ENCODE peak calls at places on chromosomes 3 and 15, in five cellular contexts. C is PC-3, B is psoas muscle, X is stomach, G is neural progenitor cell. N is an unnamed sample.

GRCh38 chr3:146274833-146275232 is 23.9 kb upstream of the PLSCR4 start:
- DNase-seq in G (no peak), X (no peak), C (no peak), B (no peak), N (no peak)

GRCh38 chr3:53082736-53083135 is 36.9 kb upstream of the SFMBT1 start:
- DNase-seq in X (no peak), B (no peak), G (no peak), C (no peak), N (no peak)

GRCh38 chr3:42736531-42736930 is 33.9 kb upstream of the HHATL start:
- DNase-seq in B (no peak), X (no peak), C (no peak), G (no peak), N (no peak)

GRCh38 chr15:63973212-63974009 is 72.9 kb downstream of the DAPK2 start:
- DNase-seq in X (no peak), C (no peak), B (no peak), G (no peak), N (peak; percentile 38)

GRCh38 chr3:136929984-136930671 is 27.7 kb upstream of the IL20RB start:
- DNase-seq in G (no peak), B (peak; percentile 44), X (no peak), C (no peak), N (no peak)

GRCh38 chr3:72520690-72521308 is 327.4 kb downstream of the SHQ1 start:
- DNase-seq in G (no peak), X (no peak), B (no peak), C (peak; percentile 95), N (no peak)

GRCh38 chr3:49715611-49716121 is 3.8 kb downstream of the AMIGO3 start:
- DNase-seq in C (no peak), B (no peak), G (no peak), X (no peak), N (no peak)

GRCh38 chr15:52415628-52416027 is 113.1 kb downstream of the MYO5A start:
- DNase-seq in B (no peak), X (no peak), G (no peak), C (no peak), N (no peak)

GRCh38 chr3:196232882-196233251 is 16.5 kb downstream of the SLC51A start:
- DNase-seq in B (no peak), X (no peak), C (no peak), G (no peak), N (no peak)

GRCh38 chr15:71975816-71976150 is 142.2 kb downstream of the MYO9A start:
- DNase-seq in C (no peak), X (no peak), G (no peak), B (no peak), N (no peak)

GRCh38 chr15:31352911-31353811 is 26.5 kb downstream of the KLF13 start:
- DNase-seq in B (peak; percentile 59), G (no peak), C (no peak), X (peak; percentile 67), N (peak; percentile 80)

GRCh38 chr3:112005091-112005672 is 6.5 kb downstream of the TAGLN3 start:
- DNase-seq in G (no peak), C (peak; percentile 39), X (no peak), B (no peak), N (no peak)

DNA sequence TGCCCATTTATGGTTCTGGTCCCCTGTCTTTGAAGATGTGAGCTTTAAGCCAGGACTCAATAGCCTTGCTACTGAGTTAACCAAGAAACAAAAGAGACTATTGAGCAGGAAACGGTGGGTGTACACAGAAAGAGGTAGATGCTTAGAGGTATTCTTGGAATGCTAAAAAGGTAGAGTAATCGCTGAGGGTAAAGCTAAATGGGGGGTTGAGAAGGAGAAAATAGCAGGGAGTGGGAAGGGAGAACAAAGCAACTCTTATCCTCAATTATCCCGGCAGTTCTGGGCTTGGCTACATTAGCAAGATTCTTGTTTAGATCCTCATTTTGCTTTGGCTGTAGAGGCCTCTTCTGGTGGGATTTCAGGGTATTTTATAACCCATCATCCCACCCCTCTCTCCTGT is 234.5 kb upstream of the CCDC54 start:
- DNase-seq in B (no peak), C (no peak), G (peak; percentile 76), X (no peak), N (no peak)
- H3K4me3 ChIP-seq in B (no peak overlapping the region), C (no peak overlapping the region), G (peak overlapping the region; percentile 21), X (no peak overlapping the region), N (no peak overlapping the region)

GRCh38 chr3:97969541-97969940 is 2.7 kb downstream of the RIOX2 start:
- DNase-seq in B (no peak), X (no peak), G (no peak), C (no peak), N (no peak)

GRCh38 chr3:97972976-97973375 is 745 bp upstream of the RIOX2 start:
- DNase-seq in X (no peak), B (no peak), C (no peak), G (no peak), N (no peak)

GRCh38 chr3:97971679-97972567 is at the start of gene RIOX2:
- DNase-seq in G (peak; percentile 77), X (peak; percentile 78), C (peak; percentile 82), B (peak; percentile 81), N (peak; percentile 49)

GRCh38 chr3:97970131-97970530 is 2.1 kb downstream of the RIOX2 start:
- DNase-seq in X (no peak), B (no peak), C (no peak), G (no peak), N (no peak)

GRCh38 chr3:97970929-97971460 is 1.2 kb downstream of the RIOX2 start:
- DNase-seq in G (no peak), X (no peak), C (no peak), B (no peak), N (no peak)
- H3K27me3 ChIP-seq in G (peaks cover 21% of the 10 kb centered on the region), X (no peaks in the 10 kb centered on the region), C (no peaks in the 10 kb centered on the region), B (no peaks in the 10 kb centered on the region), N (no peaks in the 10 kb centered on the region)

GRCh38 chr15:29379647-29380046 is 110.0 kb upstream of the NSMCE3 start:
- DNase-seq in C (no peak), X (no peak), G (peak; percentile 54), B (no peak), N (no peak)

GRCh38 chr15:29382862-29383261 is 113.2 kb upstream of the NSMCE3 start:
- DNase-seq in X (no peak), B (no peak), C (no peak), G (no peak), N (no peak)

DNA sequence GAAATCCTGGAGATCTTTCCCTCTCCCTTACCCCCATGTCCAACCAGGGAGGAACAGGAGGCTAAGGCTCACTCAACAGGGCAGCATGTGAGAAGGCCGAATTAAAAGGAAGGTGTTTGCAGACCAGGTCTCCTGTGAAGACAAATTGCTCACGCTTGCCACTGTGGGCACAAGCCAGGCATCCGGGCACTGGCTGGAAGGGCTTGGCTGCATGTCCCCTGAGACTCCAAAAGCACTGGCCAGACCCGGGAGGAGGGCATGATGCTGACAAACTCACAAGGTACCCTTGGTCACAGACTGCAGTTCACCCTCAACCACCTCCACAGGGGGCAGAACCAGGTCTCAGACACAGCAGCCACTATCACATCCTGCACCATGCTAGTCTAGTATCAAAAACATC is 113.7 kb upstream of the NSMCE3 start:
- DNase-seq in G (no peak), C (no peak), B (no peak), X (no peak), N (no peak)
- H3K4me1 ChIP-seq in G (peaks cover 16% of the 10 kb centered on the region), C (no peaks in the 10 kb centered on the region), B (no peaks in the 10 kb centered on the region), X (no peaks in the 10 kb centered on the region), N (no peaks in the 10 kb centered on the region)

GRCh38 chr15:74431116-74431515 is 2.6 kb downstream of the SEMA7A start:
- DNase-seq in G (no peak), C (no peak), X (no peak), B (no peak), N (no peak)
- H3K4me3 ChIP-seq in G (no peak overlapping the region), C (peak overlapping the region; percentile 94), X (no peak overlapping the region), B (no peak overlapping the region), N (no peak overlapping the region)

GRCh38 chr3:128491900-128492352 is 1.1 kb downstream of the GATA2 start:
- DNase-seq in B (no peak), G (no peak), C (no peak), X (no peak), N (no peak)

GRCh38 chr3:128493221-128494151 is 485 bp upstream of the GATA2 start:
- DNase-seq in G (peak; percentile 36), B (no peak), C (no peak), X (no peak), N (no peak)

GRCh38 chr3:128494152-128494650 is 1.2 kb upstream of the GATA2 start:
- DNase-seq in C (no peak), G (peak; percentile 1), B (no peak), X (no peak), N (no peak)

GRCh38 chr3:128491071-128491899 is 1.7 kb downstream of the GATA2 start:
- DNase-seq in X (no peak), G (peak; percentile 57), C (peak; percentile 30), B (no peak), N (peak; percentile 74)

DNA sequence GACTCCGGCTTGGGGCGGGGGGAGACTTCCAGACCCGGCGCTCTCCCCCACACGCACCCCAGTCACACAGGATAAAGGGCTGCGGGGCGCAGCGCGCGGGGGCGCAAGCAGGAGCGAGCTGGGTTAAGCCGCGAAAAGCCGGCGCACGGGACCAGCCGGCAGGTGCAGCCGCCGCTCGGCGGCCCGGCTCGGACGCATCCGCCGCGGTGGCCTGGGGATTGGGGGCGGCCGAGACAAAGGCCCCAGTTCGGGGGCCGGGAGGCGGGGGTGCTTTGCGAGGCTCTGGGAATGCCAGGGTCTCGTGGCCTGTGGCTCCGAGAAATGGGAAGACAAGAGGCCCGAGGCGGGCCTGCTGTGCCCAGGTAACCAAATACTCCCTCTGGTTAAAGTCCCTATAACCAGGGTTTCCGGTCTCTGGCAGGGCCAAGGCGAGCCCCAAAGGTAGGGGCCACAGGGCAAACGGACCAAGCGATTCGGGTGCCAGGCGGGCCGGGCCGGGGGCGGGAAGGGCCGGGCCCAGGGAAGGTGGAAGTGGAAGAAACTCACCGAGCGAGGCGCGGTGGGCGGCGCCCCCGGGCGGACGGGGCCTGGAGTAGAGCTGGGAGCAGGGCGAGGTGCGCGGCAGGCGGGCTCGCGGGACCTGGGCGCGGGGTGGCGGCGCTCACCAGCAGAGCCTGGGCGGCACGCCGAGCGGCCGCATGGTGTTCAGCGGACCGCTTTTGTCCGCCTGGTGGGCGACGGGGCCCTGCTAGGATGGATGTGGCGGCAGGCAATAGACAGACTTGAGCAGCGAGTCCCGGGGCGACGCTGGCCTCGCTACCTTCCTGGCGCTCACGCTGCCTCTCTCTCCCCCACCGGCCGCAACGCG is at the start of gene GATA2:
- DNase-seq in C (peak; percentile 55), X (no peak), B (no peak), G (peak; percentile 81), N (peak; percentile 76)
- H3K27me3 ChIP-seq in C (no peaks in the 10 kb centered on the region), X (peaks cover 55% of the 10 kb centered on the region), B (peaks cover 100% of the 10 kb centered on the region), G (peaks cover 100% of the 10 kb centered on the region), N (no peaks in the 10 kb centered on the region)

DNA sequence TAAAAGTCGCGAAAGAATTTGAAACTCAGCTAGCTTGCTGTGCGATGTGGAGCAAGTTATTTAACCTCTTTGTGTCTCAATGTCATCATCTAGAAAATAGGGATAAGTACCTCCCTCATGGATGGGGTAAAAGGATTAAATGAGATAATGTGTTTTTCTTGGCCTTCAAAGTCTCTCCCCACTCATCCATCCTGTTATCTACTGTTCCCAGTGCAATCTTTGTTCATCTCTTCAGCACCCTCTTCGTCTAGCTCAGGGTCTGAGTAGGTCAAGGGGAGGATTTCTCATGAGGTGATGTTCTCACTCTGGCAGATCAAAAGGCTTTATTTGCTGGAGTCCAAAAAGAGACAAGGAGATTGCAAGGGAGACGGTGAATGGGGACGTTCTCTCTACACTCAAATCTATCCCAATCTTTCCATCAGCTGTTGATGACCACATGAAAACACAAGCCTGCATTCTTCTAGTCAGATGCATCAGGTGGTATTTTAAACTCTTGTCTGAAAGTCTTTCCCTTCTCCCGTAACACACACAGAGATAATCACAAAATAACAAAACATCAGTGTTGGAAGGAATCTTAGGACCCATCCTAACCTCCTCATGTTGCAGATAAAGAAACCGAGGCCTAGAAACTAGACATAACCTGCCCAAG is 1.3 kb downstream of the MESD start:
- DNase-seq in X (no peak), C (no peak), B (no peak), G (no peak), N (no peak)
- H3K4me1 ChIP-seq in X (peaks cover 25% of the 10 kb centered on the region), C (peaks cover 28% of the 10 kb centered on the region), B (peaks cover 42% of the 10 kb centered on the region), G (peaks cover 27% of the 10 kb centered on the region), N (peaks cover 48% of the 10 kb centered on the region)

N was measured in HAP-1.